ENCODE peak calls at places on chromosomes 12 and 14, in ten cellular contexts. V is HepG2, O is endothelial cell of umbilical vein, R is transverse colon, F is GM23338, M is HCT116, N is breast epithelium, I is spleen, B is stomach, K is esophagus muscularis mucosa. Y is an unnamed sample.

GRCh38 chr12:124940143-124940392 is 25.6 kb upstream of the UBC start:
- DNase-seq in N (no peak), B (no peak), F (no peak), K (no peak), I (no peak), V (no peak), M (no peak), R (no peak), O (no peak), Y (no peak)

GRCh38 chr12:127923501-127923900 is 343.5 kb upstream of the TMEM132C start:
- DNase-seq in O (no peak), M (no peak), I (no peak), R (no peak), K (no peak), V (no peak), N (no peak), B (no peak), F (no peak), Y (no peak)

GRCh38 chr14:77184396-77185092 is 2.9 kb downstream of the TMEM63C start:
- DNase-seq in I (no peak), K (no peak), N (peak; percentile 55), M (no peak), R (peak; percentile 77), F (no peak), V (no peak), B (no peak), O (no peak), Y (no peak)

GRCh38 chr12:45745861-45746277 is 16.4 kb downstream of the ARID2 start:
- DNase-seq in O (peak; percentile 22), K (no peak), B (no peak), F (peak; percentile 26), V (no peak), M (no peak), I (no peak), R (no peak), N (no peak), Y (no peak)

GRCh38 chr12:115267464-115267863 is 583.5 kb upstream of the TBX3 start:
- DNase-seq in F (no peak), B (no peak), N (no peak), V (no peak), R (no peak), M (no peak), K (no peak), I (no peak), O (no peak), Y (no peak)

GRCh38 chr12:47271800-47272230 is 192.1 kb upstream of the AMIGO2 start:
- DNase-seq in K (no peak), R (no peak), B (no peak), I (no peak), N (no peak), O (no peak), F (no peak), V (no peak), M (no peak), Y (no peak)

GRCh38 chr12:91355150-91356006 is 172.8 kb upstream of the DCN start:
- DNase-seq in R (peak; percentile 73), V (peak; percentile 47), N (peak; percentile 55), O (peak; percentile 75), I (peak; percentile 73), M (peak; percentile 69), K (no peak), F (peak; percentile 79), B (peak; percentile 66), Y (peak; percentile 62)

GRCh38 chr12:124111006-124111405 is 138.0 kb downstream of the ZNF664 start:
- DNase-seq in F (no peak), R (no peak), I (no peak), V (no peak), B (no peak), O (peak; percentile 98), K (no peak), M (no peak), N (no peak), Y (no peak)

GRCh38 chr14:26966942-26967341 is 369.1 kb upstream of the NOVA1 start:
- DNase-seq in F (peak; percentile 23), I (no peak), N (no peak), B (no peak), R (no peak), M (no peak), K (no peak), V (no peak), O (no peak), Y (peak; percentile 5)

GRCh38 chr14:23063601-23064000 is 6.3 kb upstream of the CDH24 start:
- DNase-seq in V (no peak), M (no peak), N (no peak), K (no peak), O (no peak), F (no peak), B (no peak), R (no peak), I (no peak), Y (no peak)

GRCh38 chr14:54572316-54572715 is 5.4 kb downstream of the SAMD4A start:
- DNase-seq in V (peak; percentile 41), R (no peak), O (peak; percentile 47), B (no peak), K (no peak), F (peak; percentile 88), M (no peak), I (no peak), N (no peak), Y (no peak)

GRCh38 chr12:113875681-113876080 is 90.4 kb downstream of the RBM19 start:
- DNase-seq in I (no peak), B (no peak), R (no peak), O (no peak), V (no peak), N (no peak), F (no peak), K (no peak), M (no peak), Y (no peak)

GRCh38 chr12:12689672-12690287 is 6.2 kb downstream of the GPR19 start:
- DNase-seq in F (no peak), B (no peak), K (no peak), I (no peak), R (no peak), V (no peak), N (no peak), O (no peak), M (no peak), Y (no peak)

GRCh38 chr12:131949431-131950181 is at the start of gene EP400:
- DNase-seq in O (peak; percentile 92), F (peak; percentile 98), I (peak; percentile 100), B (peak; percentile 98), V (peak; percentile 74), R (peak; percentile 98), N (peak; percentile 92), M (peak; percentile 81), K (peak; percentile 99), Y (peak; percentile 95)
- TF ChIP-seq POLR2AphosphoS5 in O (peak; percentile 96), F (peak; percentile 79), I (peak; percentile 88), B (peak; percentile 86), V (peak; percentile 46), R (no peak), N (peak; percentile 16), M (peak; percentile 79), K (peak; percentile 74), Y (peak; percentile 26)

DNA sequence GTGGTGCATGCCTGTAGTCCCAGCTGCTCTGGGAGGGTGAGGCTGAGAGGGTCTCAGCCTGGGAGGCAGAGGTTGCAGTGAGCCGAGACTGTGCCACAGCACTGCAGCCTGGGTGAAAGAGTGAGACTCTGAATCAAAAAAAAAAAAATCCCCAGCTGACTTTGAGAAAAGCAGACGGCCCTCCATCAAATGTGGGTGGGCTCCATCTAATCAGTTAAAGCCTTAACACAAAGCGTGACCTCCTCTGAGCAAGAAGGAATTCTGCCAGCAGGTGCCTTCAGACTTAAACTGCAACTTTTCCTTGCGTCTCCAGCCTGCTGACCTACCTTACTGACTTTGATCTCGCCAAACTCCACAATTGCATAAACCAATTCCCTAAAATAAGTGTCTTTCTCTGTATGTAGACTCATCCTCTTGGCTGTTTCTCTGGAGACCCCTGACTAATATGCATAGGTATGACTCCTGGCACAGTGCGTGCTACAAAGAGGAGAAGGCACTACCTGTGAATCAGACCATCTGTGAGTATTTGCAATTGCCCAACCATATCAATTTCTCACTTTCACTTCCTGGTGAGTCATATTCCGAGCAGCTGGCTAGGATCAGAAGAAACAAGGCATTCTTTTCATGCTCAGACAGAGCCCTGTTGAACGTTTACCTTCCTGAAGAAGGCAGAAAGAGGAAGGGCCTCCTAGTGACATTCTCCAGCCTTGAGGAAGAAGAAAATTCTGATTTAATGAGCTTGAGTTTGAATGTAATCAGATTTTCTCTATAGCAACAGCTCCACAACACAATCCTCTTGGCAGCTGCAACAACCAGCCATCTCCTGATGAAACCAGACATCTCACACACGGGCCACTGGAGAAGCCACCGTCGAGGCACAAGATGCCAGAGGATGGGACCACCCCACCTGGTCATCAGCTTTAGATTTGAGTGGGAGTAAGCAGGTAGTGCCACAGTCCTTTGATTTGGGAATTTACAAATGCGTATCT is 54.3 kb downstream of the CLMN start:
- DNase-seq in N (peak; percentile 87), V (peak; percentile 95), B (peak; percentile 63), M (peak; percentile 98), I (no peak), R (peak; percentile 66), F (no peak), O (peak; percentile 96), K (no peak), Y (peak; percentile 84)
- H3K4me3 ChIP-seq in N (peak overlapping the region; percentile 30), V (no peak overlapping the region), B (no peak overlapping the region), M (peak overlapping the region; percentile 20), I (no peak overlapping the region), R (no peak overlapping the region), F (no peak overlapping the region), O (peak overlapping the region; percentile 37), K (no peak overlapping the region), Y (no peak overlapping the region)

DNA sequence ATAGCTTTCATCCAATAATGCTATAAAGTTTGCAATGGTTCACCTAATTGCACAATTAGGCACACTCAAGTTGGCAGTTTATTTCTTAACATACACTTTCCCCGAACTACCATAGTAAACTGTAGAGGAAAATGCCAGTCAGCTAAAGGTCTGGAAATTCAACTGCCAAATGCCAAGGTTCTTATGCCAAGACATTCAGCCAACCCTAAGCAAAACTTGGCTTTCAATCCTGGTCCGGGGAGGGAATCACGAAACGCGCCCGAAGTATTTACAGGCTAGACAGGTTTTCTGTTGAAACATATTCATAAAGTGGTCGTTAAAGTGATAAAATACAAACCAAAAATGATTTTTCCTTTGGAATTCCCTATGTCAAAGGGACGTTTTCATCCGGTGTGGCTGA is 1512.4 kb upstream of the FLRT2 start:
- DNase-seq in R (no peak), B (no peak), K (no peak), V (no peak), F (no peak), M (no peak), O (no peak), I (no peak), N (peak; percentile 23), Y (peak; percentile 52)
- TF ChIP-seq POLR2AphosphoS5 in R (no peak), B (no peak), K (no peak), V (no peak), F (no peak), M (no peak), O (no peak), I (no peak), N (no peak), Y (no peak)

DNA sequence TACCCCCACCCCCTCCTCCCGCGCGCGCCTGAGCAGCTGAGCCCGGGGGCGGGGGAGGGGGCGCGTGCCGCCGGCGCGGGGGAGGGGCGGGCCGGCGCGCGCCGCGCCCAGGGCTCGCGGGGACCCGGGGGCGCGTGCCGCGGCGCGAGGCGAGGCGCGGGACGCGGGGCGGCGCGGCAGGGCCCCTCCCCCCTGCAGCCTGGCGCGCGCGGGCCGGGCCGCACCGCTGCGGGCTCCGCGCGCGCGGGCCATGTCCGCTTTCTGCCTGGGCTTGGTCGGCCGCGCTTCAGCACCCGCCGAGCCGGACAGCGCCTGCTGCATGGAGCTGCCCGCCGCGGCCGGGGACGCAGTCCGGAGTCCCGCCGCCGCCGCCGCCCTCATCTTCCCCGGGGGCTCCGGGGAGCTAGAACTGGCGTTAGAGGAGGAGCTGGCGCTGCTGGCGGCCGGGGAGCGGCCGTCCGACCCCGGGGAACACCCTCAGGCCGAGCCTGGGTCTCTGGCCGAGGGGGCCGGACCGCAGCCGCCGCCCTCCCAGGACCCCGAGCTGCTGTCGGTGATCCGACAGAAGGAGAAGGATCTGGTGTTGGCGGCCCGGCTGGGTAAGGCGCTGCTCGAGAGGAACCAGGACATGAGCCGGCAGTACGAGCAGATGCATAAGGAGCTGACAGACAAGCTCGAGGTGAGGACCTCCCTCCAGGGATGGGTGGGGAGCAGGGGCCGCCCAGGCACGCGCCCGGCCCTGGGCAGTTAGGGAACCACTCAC is 764 bp downstream of the BICDL1 start:
- DNase-seq in R (peak; percentile 86), I (peak; percentile 95), F (peak; percentile 87), M (no peak), B (peak; percentile 90), N (peak; percentile 51), V (peak; percentile 41), K (no peak), O (peak; percentile 55), Y (peak; percentile 70)
- H3K4me3 ChIP-seq in R (peak overlapping the region; percentile 85), I (peak overlapping the region; percentile 77), F (peak overlapping the region; percentile 89), M (peak overlapping the region; percentile 44), B (peak overlapping the region; percentile 59), N (peak overlapping the region; percentile 60), V (peak overlapping the region; percentile 72), K (peak overlapping the region; percentile 58), O (no peak overlapping the region), Y (peak overlapping the region; percentile 69)